ENCODE peak calls at places on chromosomes 11 and 22, in eight cellular contexts. One of them, this sample, is unnamed.

GRCh38 chr22:49370841-49371301 is 456.8 kb downstream of the BRD1 start:
- DNase-seq in MM.1S: no peak
- DNase-seq in GM23338: no peak
- DNase-seq in OCI-LY7: no peak
- DNase-seq in neural progenitor cell: no peak
- DNase-seq in PC-3: no peak
- DNase-seq in GM23248: no peak
- DNase-seq in HCT116: no peak
- DNase-seq in this sample: no peak

GRCh38 chr11:65013692-65014145 is 241 bp upstream of the ARL2 start:
- DNase-seq in GM23248: peak
- DNase-seq in OCI-LY7: peak
- DNase-seq in neural progenitor cell: peak
- DNase-seq in PC-3: peak
- DNase-seq in HCT116: peak
- DNase-seq in GM23338: peak
- DNase-seq in MM.1S: peak
- DNase-seq in this sample: peak

GRCh38 chr11:47152953-47153950 is 23.4 kb downstream of the ARFGAP2 start:
- DNase-seq in OCI-LY7: peak
- DNase-seq in GM23248: peak
- DNase-seq in HCT116: no peak
- DNase-seq in PC-3: peak
- DNase-seq in neural progenitor cell: peak
- DNase-seq in MM.1S: peak
- DNase-seq in GM23338: peak
- DNase-seq in this sample: peak

GRCh38 chr11:46381836-46382643 is 571 bp downstream of the MDK start:
- DNase-seq in neural progenitor cell: peak
- DNase-seq in PC-3: no peak
- DNase-seq in GM23338: peak
- DNase-seq in GM23248: peak
- DNase-seq in MM.1S: no peak
- DNase-seq in HCT116: no peak
- DNase-seq in OCI-LY7: no peak
- DNase-seq in this sample: no peak

GRCh38 chr22:41448189-41448808 is 1.7 kb upstream of the TOB2 start:
- DNase-seq in neural progenitor cell: peak
- DNase-seq in GM23338: peak
- DNase-seq in MM.1S: peak
- DNase-seq in OCI-LY7: peak
- DNase-seq in GM23248: peak
- DNase-seq in HCT116: peak
- DNase-seq in PC-3: peak
- DNase-seq in this sample: peak

GRCh38 chr11:19723572-19724342 is 11.1 kb downstream of the NAV2 start:
- DNase-seq in neural progenitor cell: no peak
- DNase-seq in PC-3: peak
- DNase-seq in OCI-LY7: no peak
- DNase-seq in HCT116: peak
- DNase-seq in GM23248: peak
- DNase-seq in GM23338: no peak
- DNase-seq in MM.1S: no peak
- DNase-seq in this sample: peak

GRCh38 chr22:43945632-43946390 is 9.4 kb upstream of the SAMM50 start:
- DNase-seq in GM23248: peak
- DNase-seq in PC-3: peak
- DNase-seq in HCT116: peak
- DNase-seq in MM.1S: peak
- DNase-seq in neural progenitor cell: peak
- DNase-seq in GM23338: peak
- DNase-seq in OCI-LY7: peak
- DNase-seq in this sample: peak

GRCh38 chr22:42801537-42802165 is 55.4 kb downstream of the ARFGAP3 start:
- DNase-seq in PC-3: no peak
- DNase-seq in HCT116: no peak
- DNase-seq in GM23248: no peak
- DNase-seq in OCI-LY7: no peak
- DNase-seq in GM23338: no peak
- DNase-seq in neural progenitor cell: no peak
- DNase-seq in MM.1S: no peak
- DNase-seq in this sample: no peak

GRCh38 chr11:67252831-67253239 is 13.4 kb upstream of the GRK2 start:
- DNase-seq in OCI-LY7: peak
- DNase-seq in neural progenitor cell: peak
- DNase-seq in GM23338: peak
- DNase-seq in GM23248: peak
- DNase-seq in HCT116: no peak
- DNase-seq in MM.1S: peak
- DNase-seq in PC-3: peak
- DNase-seq in this sample: no peak

GRCh38 chr11:114175706-114176105 is 116.2 kb downstream of the ZBTB16 start:
- DNase-seq in HCT116: no peak
- DNase-seq in OCI-LY7: no peak
- DNase-seq in PC-3: no peak
- DNase-seq in MM.1S: no peak
- DNase-seq in GM23248: no peak
- DNase-seq in neural progenitor cell: no peak
- DNase-seq in GM23338: peak
- DNase-seq in this sample: no peak

GRCh38 chr11:119726585-119727522 is 2.1 kb downstream of the NECTIN1 start:
- DNase-seq in neural progenitor cell: peak
- DNase-seq in PC-3: no peak
- DNase-seq in OCI-LY7: no peak
- DNase-seq in MM.1S: no peak
- DNase-seq in GM23248: peak
- DNase-seq in GM23338: peak
- DNase-seq in HCT116: no peak
- DNase-seq in this sample: no peak
- TF ChIP-seq EZH2phosphoT487 in neural progenitor cell: no peak
- TF ChIP-seq EZH2phosphoT487 in PC-3: no peak
- TF ChIP-seq EZH2phosphoT487 in OCI-LY7: no peak
- TF ChIP-seq EZH2phosphoT487 in MM.1S: no peak
- TF ChIP-seq EZH2phosphoT487 in GM23248: no peak
- TF ChIP-seq EZH2phosphoT487 in GM23338: no peak
- TF ChIP-seq EZH2phosphoT487 in HCT116: no peak
- TF ChIP-seq EZH2phosphoT487 in this sample: no peak

GRCh38 chr11:58358969-58359368 is at the start of gene OR5B17:
- DNase-seq in neural progenitor cell: no peak
- DNase-seq in HCT116: no peak
- DNase-seq in GM23248: no peak
- DNase-seq in OCI-LY7: no peak
- DNase-seq in MM.1S: no peak
- DNase-seq in PC-3: no peak
- DNase-seq in GM23338: no peak
- DNase-seq in this sample: no peak
- TF ChIP-seq EZH2phosphoT487 in neural progenitor cell: no peak
- TF ChIP-seq EZH2phosphoT487 in HCT116: no peak
- TF ChIP-seq EZH2phosphoT487 in GM23248: no peak
- TF ChIP-seq EZH2phosphoT487 in OCI-LY7: no peak
- TF ChIP-seq EZH2phosphoT487 in MM.1S: no peak
- TF ChIP-seq EZH2phosphoT487 in PC-3: no peak
- TF ChIP-seq EZH2phosphoT487 in GM23338: no peak
- TF ChIP-seq EZH2phosphoT487 in this sample: no peak

DNA sequence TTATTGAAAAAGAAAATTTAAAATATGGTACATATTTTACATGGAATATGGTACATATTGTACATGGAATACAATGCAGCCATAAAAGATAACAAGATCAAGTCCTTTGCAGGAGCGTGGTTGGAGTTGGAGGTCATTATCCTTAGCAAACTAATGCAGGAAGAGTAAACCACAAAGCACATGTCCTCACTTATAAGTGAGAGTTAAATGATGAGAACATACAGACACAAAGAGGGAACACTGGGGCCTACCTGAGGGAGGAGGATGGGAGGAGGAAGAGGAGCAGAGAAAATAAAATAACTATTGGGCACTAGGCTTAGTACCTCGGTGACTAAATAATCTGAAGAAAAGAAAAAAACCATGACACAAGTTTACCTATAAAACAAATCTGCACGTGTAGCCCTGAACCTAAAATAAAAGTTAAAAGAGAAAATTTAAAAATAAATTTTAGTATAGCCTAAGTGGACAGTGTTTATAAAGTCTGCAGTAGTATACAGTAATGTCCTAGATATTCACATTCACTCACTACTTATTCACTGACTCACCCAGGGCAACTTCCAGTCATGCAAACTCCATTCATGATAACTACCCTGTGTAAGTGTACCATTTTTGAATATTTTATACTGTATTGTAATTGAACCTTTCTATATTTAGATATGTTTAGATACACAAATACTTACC is 204.4 kb downstream of the FAM76B start:
- DNase-seq in GM23248: peak
- DNase-seq in PC-3: no peak
- DNase-seq in OCI-LY7: no peak
- DNase-seq in neural progenitor cell: no peak
- DNase-seq in GM23338: no peak
- DNase-seq in MM.1S: no peak
- DNase-seq in HCT116: no peak
- DNase-seq in this sample: no peak
- TF ChIP-seq EZH2phosphoT487 in GM23248: no peak
- TF ChIP-seq EZH2phosphoT487 in PC-3: no peak
- TF ChIP-seq EZH2phosphoT487 in OCI-LY7: no peak
- TF ChIP-seq EZH2phosphoT487 in neural progenitor cell: no peak
- TF ChIP-seq EZH2phosphoT487 in GM23338: no peak
- TF ChIP-seq EZH2phosphoT487 in MM.1S: no peak
- TF ChIP-seq EZH2phosphoT487 in HCT116: no peak
- TF ChIP-seq EZH2phosphoT487 in this sample: no peak

DNA sequence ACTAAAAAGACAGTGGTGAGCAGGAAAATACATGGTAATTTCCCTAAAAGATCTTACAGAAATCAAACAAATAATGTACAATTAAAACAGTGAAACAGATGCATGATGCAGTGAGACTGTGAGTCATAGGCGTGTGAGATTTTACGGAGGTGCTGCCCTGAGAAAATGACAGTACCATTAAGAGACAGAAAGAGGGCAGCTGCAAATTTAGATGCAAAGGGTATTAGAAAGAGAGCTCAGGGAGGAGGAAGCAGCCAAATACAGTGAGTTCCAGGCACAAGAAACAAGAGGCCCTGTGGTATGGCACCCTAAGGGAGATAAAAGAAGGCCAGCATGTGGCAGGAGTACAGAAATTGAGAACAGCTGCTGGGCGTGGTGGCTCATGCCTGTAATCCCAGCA is 88.5 kb upstream of the FIBIN start:
- DNase-seq in GM23248: peak
- DNase-seq in GM23338: peak
- DNase-seq in neural progenitor cell: peak
- DNase-seq in MM.1S: no peak
- DNase-seq in OCI-LY7: no peak
- DNase-seq in HCT116: no peak
- DNase-seq in PC-3: no peak
- DNase-seq in this sample: no peak
- TF ChIP-seq EZH2phosphoT487 in GM23248: no peak
- TF ChIP-seq EZH2phosphoT487 in GM23338: no peak
- TF ChIP-seq EZH2phosphoT487 in neural progenitor cell: no peak
- TF ChIP-seq EZH2phosphoT487 in MM.1S: no peak
- TF ChIP-seq EZH2phosphoT487 in OCI-LY7: no peak
- TF ChIP-seq EZH2phosphoT487 in HCT116: no peak
- TF ChIP-seq EZH2phosphoT487 in PC-3: no peak
- TF ChIP-seq EZH2phosphoT487 in this sample: no peak

This sample was measured in hepatocyte.